ENCODE peak calls at places on chromosome 2, in six cellular contexts. X is left lung, F is heart left ventricle, D is transverse colon, S is stomach, H is tibial artery. R is an unnamed sample. For H3K4me1, the result is how much of the 10 kb centered on the place peaks cover.

GRCh38 chr2:76895469-76895868 is 626.7 kb downstream of the LRRTM4 start:
- DNase-seq in X (no peak), F (no peak), D (no peak), S (no peak), H (no peak), R (peak)

GRCh38 chr2:34492781-34493455 is 893.8 kb upstream of the FAM98A start:
- DNase-seq in X (no peak), F (no peak), D (no peak), S (no peak), H (no peak), R (no peak)

GRCh38 chr2:62505649-62506420 is at the start of gene TMEM17:
- DNase-seq in X (peak), F (peak), D (peak), S (peak), H (peak), R (peak)

GRCh38 chr2:209411718-209412117 is 12.1 kb upstream of the MAP2 start:
- DNase-seq in X (no peak), F (no peak), D (no peak), S (no peak), H (no peak), R (peak)

GRCh38 chr2:165718811-165719210 is 75.2 kb downstream of the GALNT3 start:
- DNase-seq in X (no peak), F (no peak), D (no peak), S (no peak), H (no peak), R (no peak)

GRCh38 chr2:225400060-225400511 is 576 bp downstream of the NYAP2 start:
- DNase-seq in X (no peak), F (no peak), D (no peak), S (no peak), H (no peak), R (peak)

GRCh38 chr2:236562434-236562833 is 7.2 kb upstream of the ACKR3 start:
- DNase-seq in X (no peak), F (no peak), D (no peak), S (no peak), H (no peak), R (no peak)

GRCh38 chr2:133591164-133591563 is 22.9 kb upstream of the NCKAP5 start:
- DNase-seq in X (no peak), F (peak), D (peak), S (peak), H (peak), R (no peak)

GRCh38 chr2:99404039-99404799 is 67.0 kb downstream of the EIF5B start:
- DNase-seq in X (no peak), F (no peak), D (no peak), S (no peak), H (no peak), R (peak)

DNA sequence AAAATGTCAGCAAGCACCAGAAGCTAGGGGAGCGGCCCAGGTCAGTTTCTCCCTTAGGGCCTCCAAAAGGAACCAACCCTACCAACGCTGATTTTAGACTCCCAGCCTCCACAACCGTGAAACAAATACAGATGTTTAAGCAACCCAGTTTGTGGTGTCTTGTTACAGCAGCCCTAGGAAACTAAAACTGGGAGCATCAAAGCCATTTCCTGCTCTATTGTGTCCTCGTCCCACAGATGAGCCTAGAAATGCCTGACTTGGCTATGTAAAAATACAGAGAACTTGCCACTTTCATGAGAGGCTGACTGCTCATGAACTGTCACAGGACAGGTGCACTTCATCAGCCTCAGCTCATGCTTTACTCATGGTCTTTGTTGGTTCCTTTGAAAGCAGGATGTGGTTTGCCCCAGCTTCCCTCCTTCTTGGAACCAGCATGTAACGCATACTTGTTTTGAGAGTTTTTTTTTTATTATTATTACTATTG is 97.6 kb upstream of the SLC39A10 start:
- DNase-seq in X (no peak), F (peak), D (peak), S (no peak), H (no peak), R (peak)
- H3K4me1 ChIP-seq in X (under half), F (under half), D (under half), S (under half), H (under half), R (under half)

GRCh38 chr2:67824196-67824595 is 238.6 kb downstream of the C1D start:
- DNase-seq in X (no peak), F (no peak), D (no peak), S (no peak), H (no peak), R (no peak)
- TF ChIP-seq CTCF in X (no peak), F (no peak), D (no peak), S (no peak), H (no peak), R (no peak)

GRCh38 chr2:23363268-23363667 is 21.7 kb upstream of the KLHL29 start:
- DNase-seq in X (no peak), F (no peak), D (no peak), S (no peak), H (no peak), R (no peak)

GRCh38 chr2:23363831-23364230 is 21.1 kb upstream of the KLHL29 start:
- DNase-seq in X (no peak), F (no peak), D (no peak), S (no peak), H (no peak), R (no peak)

GRCh38 chr2:23366720-23367119 is 18.3 kb upstream of the KLHL29 start:
- DNase-seq in X (no peak), F (no peak), D (no peak), S (no peak), H (no peak), R (no peak)

GRCh38 chr2:23373666-23374065 is 11.3 kb upstream of the KLHL29 start:
- DNase-seq in X (no peak), F (no peak), D (no peak), S (no peak), H (no peak), R (no peak)

GRCh38 chr2:23367760-23368159 is 17.2 kb upstream of the KLHL29 start:
- DNase-seq in X (no peak), F (no peak), D (no peak), S (no peak), H (no peak), R (no peak)
- H3K4me1 ChIP-seq in X (under half), F (under half), D (under half), S (under half), H (under half), R (under half)

GRCh38 chr2:69564604-69565003 is 78.9 kb downstream of the AAK1 start:
- DNase-seq in X (no peak), F (no peak), D (no peak), S (no peak), H (no peak), R (no peak)
- TF ChIP-seq CTCF in X (no peak), F (no peak), D (no peak), S (no peak), H (no peak), R (no peak)

GRCh38 chr2:10285578-10286198 is 17.0 kb upstream of the HPCAL1 start:
- DNase-seq in X (peak), F (peak), D (peak), S (peak), H (peak), R (no peak)

GRCh38 chr2:10283106-10284062 is 19.3 kb upstream of the HPCAL1 start:
- DNase-seq in X (peak), F (no peak), D (no peak), S (no peak), H (no peak), R (peak)

GRCh38 chr2:10286216-10287037 is 16.3 kb upstream of the HPCAL1 start:
- DNase-seq in X (peak), F (peak), D (peak), S (peak), H (peak), R (no peak)

GRCh38 chr2:10284108-10284870 is 18.4 kb upstream of the HPCAL1 start:
- DNase-seq in X (no peak), F (no peak), D (no peak), S (no peak), H (no peak), R (no peak)

DNA sequence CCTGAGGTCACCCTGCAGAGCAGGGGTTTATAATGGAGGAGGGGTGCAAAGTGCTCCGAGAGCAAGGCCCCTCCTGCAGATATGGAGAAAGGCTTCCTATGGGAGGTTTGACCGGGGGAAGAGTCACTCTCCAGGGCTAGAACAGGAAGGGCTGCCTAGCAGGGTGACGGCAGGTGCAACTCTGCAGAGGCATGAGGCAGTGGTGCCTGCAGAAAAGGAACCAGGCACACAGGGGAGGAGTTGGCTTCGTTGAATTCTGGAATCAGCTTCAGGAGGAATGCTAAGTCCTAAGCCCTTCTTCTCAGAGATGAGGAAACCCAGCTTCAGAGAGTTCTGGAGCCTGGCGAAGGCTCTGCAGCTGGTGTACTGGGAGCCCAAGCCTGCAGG is 17.5 kb upstream of the HPCAL1 start:
- DNase-seq in X (no peak), F (no peak), D (no peak), S (no peak), H (no peak), R (no peak)
- H3K4me1 ChIP-seq in X (under half), F (under half), D (under half), S (under half), H (under half), R (under half)

GRCh38 chr2:191806396-191806795 is 40.5 kb downstream of the CAVIN2 start:
- DNase-seq in X (no peak), F (no peak), D (no peak), S (no peak), H (no peak), R (no peak)
- TF ChIP-seq CTCF in X (no peak), F (no peak), D (no peak), S (no peak), H (no peak), R (no peak)

GRCh38 chr2:101794141-101794540 is 96.6 kb downstream of the MAP4K4 start:
- DNase-seq in X (no peak), F (no peak), D (no peak), S (no peak), H (no peak), R (no peak)
- H3K4me1 ChIP-seq in X (under half), F (under half), D (under half), S (under half), H (half or more), R (under half)

GRCh38 chr2:233026211-233026813 is 6.2 kb upstream of the NEU2 start:
- DNase-seq in X (no peak), F (no peak), D (no peak), S (no peak), H (no peak), R (peak)
- TF ChIP-seq CTCF in X (no peak), F (no peak), D (no peak), S (no peak), H (no peak), R (peak)

GRCh38 chr2:168466834-168467565 is 10.9 kb downstream of the CERS6 start:
- DNase-seq in X (no peak), F (no peak), D (no peak), S (no peak), H (no peak), R (no peak)
- H3K4me1 ChIP-seq in X (under half), F (under half), D (half or more), S (half or more), H (under half), R (under half)

R was measured in foreskin keratinocyte.